ENCODE peak calls at places on chromosomes 6 and 20, in five cellular contexts. One of them, this sample, is unnamed.

GRCh38 chr6:16322666-16323312 is 84.4 kb downstream of the GMPR start:
- DNase-seq in Peyer's patch: peak; percentile 84
- DNase-seq in occipital lobe: peak; percentile 43
- DNase-seq in fibroblast of lung: peak; percentile 95
- DNase-seq in HuH-7.5: no peak
- DNase-seq in this sample: no peak

GRCh38 chr6:38955876-38956275 is 92.7 kb upstream of the GLP1R start:
- DNase-seq in Peyer's patch: no peak
- DNase-seq in occipital lobe: no peak
- DNase-seq in fibroblast of lung: no peak
- DNase-seq in HuH-7.5: no peak
- DNase-seq in this sample: no peak

GRCh38 chr6:39184906-39185580 is 44.2 kb downstream of the KCNK5 start:
- DNase-seq in Peyer's patch: peak; percentile 90
- DNase-seq in occipital lobe: no peak
- DNase-seq in fibroblast of lung: no peak
- DNase-seq in HuH-7.5: no peak
- DNase-seq in this sample: no peak

GRCh38 chr6:45657243-45657642 is 279.5 kb upstream of the SUPT3H start:
- DNase-seq in Peyer's patch: no peak
- DNase-seq in occipital lobe: no peak
- DNase-seq in fibroblast of lung: peak; percentile 82
- DNase-seq in HuH-7.5: no peak
- DNase-seq in this sample: no peak

GRCh38 chr20:42697962-42698361 is 491.7 kb downstream of the PTPRT start:
- DNase-seq in Peyer's patch: no peak
- DNase-seq in occipital lobe: no peak
- DNase-seq in fibroblast of lung: no peak
- DNase-seq in HuH-7.5: no peak
- DNase-seq in this sample: no peak

GRCh38 chr6:31368461-31368860 is 11.5 kb upstream of the HLA-B start:
- DNase-seq in Peyer's patch: no peak
- DNase-seq in occipital lobe: no peak
- DNase-seq in fibroblast of lung: no peak
- DNase-seq in HuH-7.5: no peak
- DNase-seq in this sample: no peak

GRCh38 chr6:18070486-18070885 is 52.0 kb downstream of the NHLRC1 start:
- DNase-seq in Peyer's patch: no peak
- DNase-seq in occipital lobe: no peak
- DNase-seq in fibroblast of lung: no peak
- DNase-seq in HuH-7.5: no peak
- DNase-seq in this sample: no peak

GRCh38 chr6:95593025-95593424 is 15.7 kb downstream of the MANEA start:
- DNase-seq in Peyer's patch: peak; percentile 58
- DNase-seq in occipital lobe: no peak
- DNase-seq in fibroblast of lung: no peak
- DNase-seq in HuH-7.5: no peak
- DNase-seq in this sample: peak; percentile 28

GRCh38 chr6:1524040-1524480 is 85.7 kb upstream of the FOXC1 start:
- DNase-seq in Peyer's patch: peak; percentile 67
- DNase-seq in occipital lobe: no peak
- DNase-seq in fibroblast of lung: peak; percentile 48
- DNase-seq in HuH-7.5: peak; percentile 43
- DNase-seq in this sample: no peak

GRCh38 chr6:45783716-45784115 is 231.9 kb downstream of the CLIC5 start:
- DNase-seq in Peyer's patch: no peak
- DNase-seq in occipital lobe: no peak
- DNase-seq in fibroblast of lung: no peak
- DNase-seq in HuH-7.5: no peak
- DNase-seq in this sample: no peak

GRCh38 chr6:138550346-138550767 is 51.1 kb upstream of the NHSL1 start:
- DNase-seq in Peyer's patch: peak; percentile 74
- DNase-seq in occipital lobe: no peak
- DNase-seq in fibroblast of lung: no peak
- DNase-seq in HuH-7.5: no peak
- DNase-seq in this sample: peak; percentile 95

GRCh38 chr20:47544852-47545251 is 43.2 kb downstream of the NCOA3 start:
- DNase-seq in Peyer's patch: no peak
- DNase-seq in occipital lobe: no peak
- DNase-seq in fibroblast of lung: peak; percentile 58
- DNase-seq in HuH-7.5: no peak
- DNase-seq in this sample: no peak

GRCh38 chr6:30450908-30451818 is 38.1 kb upstream of the HLA-E start:
- DNase-seq in Peyer's patch: peak; percentile 71
- DNase-seq in occipital lobe: no peak
- DNase-seq in fibroblast of lung: peak; percentile 82
- DNase-seq in HuH-7.5: no peak
- DNase-seq in this sample: peak; percentile 39

GRCh38 chr20:60516442-60516841 is 558.2 kb downstream of the CDH26 start:
- DNase-seq in Peyer's patch: no peak
- DNase-seq in occipital lobe: no peak
- DNase-seq in fibroblast of lung: no peak
- DNase-seq in HuH-7.5: no peak
- DNase-seq in this sample: no peak

GRCh38 chr20:51961964-51962761 is 159.8 kb upstream of the SALL4 start:
- DNase-seq in Peyer's patch: no peak
- DNase-seq in occipital lobe: no peak
- DNase-seq in fibroblast of lung: no peak
- DNase-seq in HuH-7.5: no peak
- DNase-seq in this sample: no peak

GRCh38 chr20:35146299-35146921 is 726 bp downstream of the EDEM2 start:
- DNase-seq in Peyer's patch: peak; percentile 66
- DNase-seq in occipital lobe: no peak
- DNase-seq in fibroblast of lung: no peak
- DNase-seq in HuH-7.5: peak; percentile 73
- DNase-seq in this sample: peak; percentile 56

GRCh38 chr6:54191460-54191859 is 80.2 kb downstream of the MLIP start:
- DNase-seq in Peyer's patch: no peak
- DNase-seq in occipital lobe: no peak
- DNase-seq in fibroblast of lung: peak; percentile 52
- DNase-seq in HuH-7.5: no peak
- DNase-seq in this sample: no peak

GRCh38 chr6:30711758-30712380 is 5.2 kb downstream of the MDC1 start:
- DNase-seq in Peyer's patch: no peak
- DNase-seq in occipital lobe: no peak
- DNase-seq in fibroblast of lung: no peak
- DNase-seq in HuH-7.5: no peak
- DNase-seq in this sample: no peak

GRCh38 chr6:33851959-33852358 is 48.2 kb upstream of the MLN start:
- DNase-seq in Peyer's patch: peak; percentile 54
- DNase-seq in occipital lobe: no peak
- DNase-seq in fibroblast of lung: no peak
- DNase-seq in HuH-7.5: peak; percentile 24
- DNase-seq in this sample: peak; percentile 25